ENCODE peak calls at places on chromosomes 13 and 19, in six cellular contexts. One of them, this sample, is unnamed.

GRCh38 chr13:64480648-64481047 is 2749.5 kb downstream of the PCDH9 start:
- DNase-seq in psoas muscle: no peak
- DNase-seq in heart right ventricle: no peak
- DNase-seq in neural progenitor cell: no peak
- DNase-seq in CD8-positive, alpha-beta memory T cell: no peak
- DNase-seq in GM06990: no peak
- DNase-seq in this sample: no peak

GRCh38 chr19:48154003-48154402 is 16.1 kb downstream of the LIG1 start:
- DNase-seq in psoas muscle: no peak
- DNase-seq in heart right ventricle: no peak
- DNase-seq in neural progenitor cell: no peak
- DNase-seq in CD8-positive, alpha-beta memory T cell: no peak
- DNase-seq in GM06990: no peak
- DNase-seq in this sample: no peak

GRCh38 chr13:44365008-44365407 is 8.6 kb upstream of the SERP2 start:
- DNase-seq in psoas muscle: no peak
- DNase-seq in heart right ventricle: no peak
- DNase-seq in neural progenitor cell: no peak
- DNase-seq in CD8-positive, alpha-beta memory T cell: no peak
- DNase-seq in GM06990: no peak
- DNase-seq in this sample: no peak

GRCh38 chr13:60944016-60944415 is 471.6 kb downstream of the PCDH20 start:
- DNase-seq in psoas muscle: no peak
- DNase-seq in heart right ventricle: no peak
- DNase-seq in neural progenitor cell: no peak
- DNase-seq in CD8-positive, alpha-beta memory T cell: no peak
- DNase-seq in GM06990: no peak
- DNase-seq in this sample: no peak

GRCh38 chr19:8305798-8306197 is 2.4 kb downstream of the CD320 start:
- DNase-seq in psoas muscle: no peak
- DNase-seq in heart right ventricle: no peak
- DNase-seq in neural progenitor cell: no peak
- DNase-seq in CD8-positive, alpha-beta memory T cell: no peak
- DNase-seq in GM06990: no peak
- DNase-seq in this sample: peak; percentile 44

GRCh38 chr13:105991622-105992254 is 543.7 kb downstream of the EFNB2 start:
- DNase-seq in psoas muscle: no peak
- DNase-seq in heart right ventricle: no peak
- DNase-seq in neural progenitor cell: no peak
- DNase-seq in CD8-positive, alpha-beta memory T cell: no peak
- DNase-seq in GM06990: no peak
- DNase-seq in this sample: no peak

GRCh38 chr19:49413348-49413747 is 9.9 kb downstream of the PTH2 start:
- DNase-seq in psoas muscle: no peak
- DNase-seq in heart right ventricle: no peak
- DNase-seq in neural progenitor cell: peak; percentile 68
- DNase-seq in CD8-positive, alpha-beta memory T cell: no peak
- DNase-seq in GM06990: no peak
- DNase-seq in this sample: no peak

GRCh38 chr13:110396913-110397379 is 89.9 kb downstream of the COL4A2 start:
- DNase-seq in psoas muscle: peak; percentile 89
- DNase-seq in heart right ventricle: peak; percentile 77
- DNase-seq in neural progenitor cell: no peak
- DNase-seq in CD8-positive, alpha-beta memory T cell: no peak
- DNase-seq in GM06990: no peak
- DNase-seq in this sample: no peak

GRCh38 chr19:44759083-44759804 is 10.7 kb downstream of the BCL3 start:
- DNase-seq in psoas muscle: no peak
- DNase-seq in heart right ventricle: no peak
- DNase-seq in neural progenitor cell: no peak
- DNase-seq in CD8-positive, alpha-beta memory T cell: no peak
- DNase-seq in GM06990: no peak
- DNase-seq in this sample: peak; percentile 74

GRCh38 chr19:37304190-37304883 is 66.6 kb upstream of the ZNF527 start:
- DNase-seq in psoas muscle: peak; percentile 49
- DNase-seq in heart right ventricle: peak; percentile 75
- DNase-seq in neural progenitor cell: peak; percentile 64
- DNase-seq in CD8-positive, alpha-beta memory T cell: peak; percentile 12
- DNase-seq in GM06990: no peak
- DNase-seq in this sample: peak; percentile 22

GRCh38 chr19:6685482-6685881 is 15.5 kb upstream of the TNFSF14 start:
- DNase-seq in psoas muscle: no peak
- DNase-seq in heart right ventricle: no peak
- DNase-seq in neural progenitor cell: no peak
- DNase-seq in CD8-positive, alpha-beta memory T cell: no peak
- DNase-seq in GM06990: no peak
- DNase-seq in this sample: no peak

GRCh38 chr13:50149932-50150331 is 134.7 kb downstream of the KCNRG start:
- DNase-seq in psoas muscle: no peak
- DNase-seq in heart right ventricle: no peak
- DNase-seq in neural progenitor cell: no peak
- DNase-seq in CD8-positive, alpha-beta memory T cell: no peak
- DNase-seq in GM06990: no peak
- DNase-seq in this sample: no peak

GRCh38 chr13:51271008-51271407 is 48.8 kb downstream of the FAM124A start:
- DNase-seq in psoas muscle: no peak
- DNase-seq in heart right ventricle: no peak
- DNase-seq in neural progenitor cell: no peak
- DNase-seq in CD8-positive, alpha-beta memory T cell: no peak
- DNase-seq in GM06990: no peak
- DNase-seq in this sample: no peak

GRCh38 chr13:79457948-79458347 is 23.0 kb upstream of the NDFIP2 start:
- DNase-seq in psoas muscle: no peak
- DNase-seq in heart right ventricle: no peak
- DNase-seq in neural progenitor cell: no peak
- DNase-seq in CD8-positive, alpha-beta memory T cell: no peak
- DNase-seq in GM06990: no peak
- DNase-seq in this sample: no peak

GRCh38 chr13:51643882-51644281 is 59.6 kb downstream of the WDFY2 start:
- DNase-seq in psoas muscle: no peak
- DNase-seq in heart right ventricle: no peak
- DNase-seq in neural progenitor cell: no peak
- DNase-seq in CD8-positive, alpha-beta memory T cell: no peak
- DNase-seq in GM06990: no peak
- DNase-seq in this sample: no peak

GRCh38 chr19:53671621-53672111 is 39.9 kb downstream of the DPRX start:
- DNase-seq in psoas muscle: no peak
- DNase-seq in heart right ventricle: no peak
- DNase-seq in neural progenitor cell: no peak
- DNase-seq in CD8-positive, alpha-beta memory T cell: no peak
- DNase-seq in GM06990: no peak
- DNase-seq in this sample: peak; percentile 13

GRCh38 chr19:23789246-23789645 is 30.6 kb upstream of the ZNF681 start:
- DNase-seq in psoas muscle: no peak
- DNase-seq in heart right ventricle: no peak
- DNase-seq in neural progenitor cell: no peak
- DNase-seq in CD8-positive, alpha-beta memory T cell: no peak
- DNase-seq in GM06990: no peak
- DNase-seq in this sample: no peak

GRCh38 chr19:23787106-23787505 is 28.4 kb upstream of the ZNF681 start:
- DNase-seq in psoas muscle: no peak
- DNase-seq in heart right ventricle: no peak
- DNase-seq in neural progenitor cell: no peak
- DNase-seq in CD8-positive, alpha-beta memory T cell: no peak
- DNase-seq in GM06990: no peak
- DNase-seq in this sample: no peak

GRCh38 chr19:23788415-23788814 is 29.7 kb upstream of the ZNF681 start:
- DNase-seq in psoas muscle: no peak
- DNase-seq in heart right ventricle: no peak
- DNase-seq in neural progenitor cell: no peak
- DNase-seq in CD8-positive, alpha-beta memory T cell: no peak
- DNase-seq in GM06990: no peak
- DNase-seq in this sample: no peak

GRCh38 chr19:23792784-23793183 is 34.1 kb upstream of the ZNF681 start:
- DNase-seq in psoas muscle: no peak
- DNase-seq in heart right ventricle: no peak
- DNase-seq in neural progenitor cell: no peak
- DNase-seq in CD8-positive, alpha-beta memory T cell: no peak
- DNase-seq in GM06990: no peak
- DNase-seq in this sample: no peak

GRCh38 chr19:23790641-23791488 is 32.2 kb upstream of the ZNF681 start:
- DNase-seq in psoas muscle: no peak
- DNase-seq in heart right ventricle: no peak
- DNase-seq in neural progenitor cell: no peak
- DNase-seq in CD8-positive, alpha-beta memory T cell: no peak
- DNase-seq in GM06990: no peak
- DNase-seq in this sample: no peak
- H3K4me3 ChIP-seq in psoas muscle: no peak overlapping the region
- H3K4me3 ChIP-seq in heart right ventricle: no peak overlapping the region
- H3K4me3 ChIP-seq in neural progenitor cell: no peak overlapping the region
- H3K4me3 ChIP-seq in CD8-positive, alpha-beta memory T cell: no peak overlapping the region
- H3K4me3 ChIP-seq in GM06990: no peak overlapping the region
- H3K4me3 ChIP-seq in this sample: no peak overlapping the region

GRCh38 chr19:56140583-56141415 is at the start of gene ZNF444:
- DNase-seq in psoas muscle: peak; percentile 98
- DNase-seq in heart right ventricle: peak; percentile 99
- DNase-seq in neural progenitor cell: peak; percentile 99
- DNase-seq in CD8-positive, alpha-beta memory T cell: peak; percentile 99
- DNase-seq in GM06990: peak; percentile 95
- DNase-seq in this sample: peak; percentile 98
- H3K4me3 ChIP-seq in psoas muscle: peak within 1 kb of the TSS; percentile 88
- H3K4me3 ChIP-seq in heart right ventricle: peak within 1 kb of the TSS; percentile 61
- H3K4me3 ChIP-seq in neural progenitor cell: peak within 1 kb of the TSS; percentile 50
- H3K4me3 ChIP-seq in CD8-positive, alpha-beta memory T cell: peak within 1 kb of the TSS; percentile 71
- H3K4me3 ChIP-seq in GM06990: peak within 1 kb of the TSS; percentile 72
- H3K4me3 ChIP-seq in this sample: peak within 1 kb of the TSS; percentile 63

DNA sequence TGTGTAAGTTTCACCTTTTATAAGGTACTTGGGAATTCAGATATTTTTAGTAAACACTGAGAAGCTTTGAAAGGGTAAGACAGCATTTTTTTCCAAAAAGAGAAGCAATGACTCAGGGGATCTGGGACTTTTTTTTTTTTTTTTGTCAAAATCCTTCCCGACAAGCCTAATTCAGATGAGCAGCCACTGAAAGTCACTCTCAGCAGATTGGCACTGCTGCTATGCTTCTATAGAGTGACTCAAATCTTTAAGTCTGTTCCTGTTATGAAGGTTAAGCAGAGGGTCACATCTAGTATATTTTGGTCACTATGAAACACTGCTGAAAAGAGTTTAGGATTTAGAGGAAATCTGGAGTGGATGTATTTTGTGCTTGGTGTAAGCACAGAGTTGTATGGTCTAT is 571.1 kb downstream of the MYO16 start:
- DNase-seq in psoas muscle: no peak
- DNase-seq in heart right ventricle: no peak
- DNase-seq in neural progenitor cell: no peak
- DNase-seq in CD8-positive, alpha-beta memory T cell: no peak
- DNase-seq in GM06990: no peak
- DNase-seq in this sample: no peak
- H3K4me3 ChIP-seq in psoas muscle: no peak overlapping the region
- H3K4me3 ChIP-seq in heart right ventricle: no peak overlapping the region
- H3K4me3 ChIP-seq in neural progenitor cell: no peak overlapping the region
- H3K4me3 ChIP-seq in CD8-positive, alpha-beta memory T cell: no peak overlapping the region
- H3K4me3 ChIP-seq in GM06990: no peak overlapping the region
- H3K4me3 ChIP-seq in this sample: no peak overlapping the region

GRCh38 chr13:74017301-74018092 is 116.7 kb downstream of the KLF12 start:
- DNase-seq in psoas muscle: no peak
- DNase-seq in heart right ventricle: no peak
- DNase-seq in neural progenitor cell: no peak
- DNase-seq in CD8-positive, alpha-beta memory T cell: no peak
- DNase-seq in GM06990: no peak
- DNase-seq in this sample: no peak
- H3K4me3 ChIP-seq in psoas muscle: no peak overlapping the region
- H3K4me3 ChIP-seq in heart right ventricle: no peak overlapping the region
- H3K4me3 ChIP-seq in neural progenitor cell: no peak overlapping the region
- H3K4me3 ChIP-seq in CD8-positive, alpha-beta memory T cell: no peak overlapping the region
- H3K4me3 ChIP-seq in GM06990: no peak overlapping the region
- H3K4me3 ChIP-seq in this sample: no peak overlapping the region